ENCODE peak calls at places on chromosome 18, in six cellular contexts. Q is HCT116, V is PC-3, E is GM23248, Z is SK-N-SH, O is MM.1S. W is an unnamed sample.

GRCh38 chr18:51070545-51070944 is 40.5 kb downstream of the SMAD4 start:
- DNase-seq in Q (no peak), V (peak), E (peak), Z (no peak), O (no peak), W (no peak)

GRCh38 chr18:48740068-48740440 is 201.2 kb downstream of the CTIF start:
- DNase-seq in Q (no peak), V (no peak), E (no peak), Z (no peak), O (no peak), W (no peak)

GRCh38 chr18:35178260-35178659 is 62.6 kb upstream of the ZNF397 start:
- DNase-seq in Q (no peak), V (peak), E (peak), Z (no peak), O (no peak), W (no peak)

GRCh38 chr18:58754544-58755068 is 83.3 kb downstream of the MALT1 start:
- DNase-seq in Q (no peak), V (no peak), E (no peak), Z (no peak), O (no peak), W (peak)

GRCh38 chr18:58287626-58288289 is 243.7 kb downstream of the NEDD4L start:
- DNase-seq in Q (no peak), V (no peak), E (no peak), Z (no peak), O (no peak), W (peak)

GRCh38 chr18:59802031-59802430 is 97.8 kb upstream of the PMAIP1 start:
- DNase-seq in Q (no peak), V (no peak), E (no peak), Z (no peak), O (no peak), W (no peak)

GRCh38 chr18:59871711-59872362 is 28.0 kb upstream of the PMAIP1 start:
- DNase-seq in Q (no peak), V (no peak), E (no peak), Z (no peak), O (no peak), W (no peak)

GRCh38 chr18:59210311-59210710 is 9.6 kb upstream of the GRP start:
- DNase-seq in Q (no peak), V (no peak), E (no peak), Z (no peak), O (no peak), W (no peak)

GRCh38 chr18:40293311-40293710 is 1661.7 kb upstream of the PIK3C3 start:
- DNase-seq in Q (no peak), V (peak), E (peak), Z (no peak), O (no peak), W (peak)

GRCh38 chr18:77138270-77138669 is 5.7 kb upstream of the MBP start:
- DNase-seq in Q (no peak), V (no peak), E (peak), Z (no peak), O (no peak), W (no peak)
- H2AFZ ChIP-seq in Q (no peak), V (no peak), E (no peak), Z (no peak), O (no peak), W (no peak)

DNA sequence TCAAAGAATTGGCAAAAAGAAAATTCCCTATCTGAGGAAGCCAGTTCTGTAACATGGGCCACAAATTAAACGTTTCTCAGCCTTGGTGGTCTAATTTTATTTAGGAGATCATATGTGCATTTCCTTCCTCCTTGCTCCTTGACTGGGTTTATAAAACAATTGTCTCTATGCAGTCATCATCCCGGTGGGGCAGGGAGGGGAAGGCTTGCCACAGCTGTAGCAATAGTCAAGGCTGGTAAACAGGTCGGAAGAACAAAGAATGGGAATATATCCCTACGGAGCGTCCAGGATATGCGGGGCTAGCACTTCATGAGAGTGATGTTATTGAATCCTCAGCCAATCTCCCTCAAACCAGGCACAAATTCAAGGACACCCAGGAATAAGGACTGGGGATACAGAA is 143.8 kb downstream of the RNF152 start:
- DNase-seq in Q (no peak), V (no peak), E (no peak), Z (no peak), O (no peak), W (no peak)
- H3K9ac ChIP-seq in Q (no peak), V (no peak), E (no peak), Z (no peak), O (no peak), W (no peak)

DNA sequence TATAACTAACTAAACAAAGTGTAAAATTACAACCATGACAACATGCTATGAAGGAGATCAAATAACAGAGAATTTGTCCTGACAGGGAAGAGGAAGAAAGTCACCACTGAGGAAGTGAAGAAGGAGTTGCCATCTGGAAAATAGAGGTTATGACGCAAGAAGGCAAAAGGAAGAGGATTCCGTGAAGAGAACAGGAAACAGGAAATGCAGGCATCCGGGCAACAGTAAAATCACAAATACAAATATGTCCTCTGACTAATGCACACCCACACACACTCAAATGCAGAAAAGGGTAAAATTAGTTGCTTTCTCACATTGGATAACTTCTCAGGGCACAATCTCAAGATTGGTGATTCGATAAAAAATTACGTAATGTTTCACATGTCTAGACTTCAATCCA is 278.4 kb downstream of the TMX3 start:
- DNase-seq in Q (no peak), V (peak), E (peak), Z (no peak), O (no peak), W (no peak)
- TF ChIP-seq EZH2phosphoT487 in Q (no peak), V (no peak), E (no peak), Z (no peak), O (no peak), W (no peak)

DNA sequence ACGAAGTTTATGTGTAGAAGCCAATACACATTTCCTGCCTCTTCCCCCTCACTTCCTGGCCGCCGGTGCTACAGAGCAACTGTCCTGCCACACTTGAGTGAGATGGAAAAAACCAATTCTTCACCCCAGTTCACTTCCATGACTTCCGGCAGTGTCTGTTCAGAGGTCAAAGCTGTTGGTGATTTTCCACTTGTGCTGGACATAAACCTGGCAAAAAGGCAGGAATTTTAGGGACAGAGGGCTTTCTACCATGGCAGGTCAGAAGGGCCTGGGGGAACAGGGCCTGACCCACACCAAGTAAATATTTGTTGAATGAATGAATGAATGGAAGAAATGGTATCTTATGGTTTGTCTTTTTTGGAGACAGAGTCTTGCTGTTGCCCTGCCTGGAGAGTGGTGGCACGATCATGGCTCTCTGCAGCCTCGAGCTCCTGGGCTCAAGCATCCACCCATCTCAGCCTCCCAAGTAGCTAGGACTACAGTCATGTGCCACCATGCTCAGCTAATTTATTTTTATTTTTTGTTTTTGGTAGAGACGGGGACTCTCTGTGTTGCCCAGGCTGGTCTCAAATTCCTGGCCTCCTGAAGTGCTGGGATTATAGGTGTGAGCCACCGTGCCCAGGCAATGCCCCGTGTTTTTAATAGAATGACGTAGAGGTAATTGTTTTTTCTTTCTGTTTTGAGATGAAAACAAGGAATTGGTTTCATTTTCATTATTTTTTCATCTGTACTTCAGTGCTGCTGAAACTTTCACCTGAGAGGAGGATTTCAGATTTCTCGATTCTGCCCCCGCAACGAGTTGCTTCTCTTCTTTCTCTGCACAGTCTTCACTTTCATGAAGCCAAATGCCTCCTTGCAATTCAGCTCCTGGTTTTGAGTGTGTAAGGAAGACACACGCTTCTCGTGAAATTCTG is 48.0 kb upstream of the LPIN2 start:
- DNase-seq in Q (no peak), V (no peak), E (no peak), Z (no peak), O (peak), W (no peak)
- H2AFZ ChIP-seq in Q (no peak), V (no peak), E (no peak), Z (no peak), O (peak), W (no peak)

DNA sequence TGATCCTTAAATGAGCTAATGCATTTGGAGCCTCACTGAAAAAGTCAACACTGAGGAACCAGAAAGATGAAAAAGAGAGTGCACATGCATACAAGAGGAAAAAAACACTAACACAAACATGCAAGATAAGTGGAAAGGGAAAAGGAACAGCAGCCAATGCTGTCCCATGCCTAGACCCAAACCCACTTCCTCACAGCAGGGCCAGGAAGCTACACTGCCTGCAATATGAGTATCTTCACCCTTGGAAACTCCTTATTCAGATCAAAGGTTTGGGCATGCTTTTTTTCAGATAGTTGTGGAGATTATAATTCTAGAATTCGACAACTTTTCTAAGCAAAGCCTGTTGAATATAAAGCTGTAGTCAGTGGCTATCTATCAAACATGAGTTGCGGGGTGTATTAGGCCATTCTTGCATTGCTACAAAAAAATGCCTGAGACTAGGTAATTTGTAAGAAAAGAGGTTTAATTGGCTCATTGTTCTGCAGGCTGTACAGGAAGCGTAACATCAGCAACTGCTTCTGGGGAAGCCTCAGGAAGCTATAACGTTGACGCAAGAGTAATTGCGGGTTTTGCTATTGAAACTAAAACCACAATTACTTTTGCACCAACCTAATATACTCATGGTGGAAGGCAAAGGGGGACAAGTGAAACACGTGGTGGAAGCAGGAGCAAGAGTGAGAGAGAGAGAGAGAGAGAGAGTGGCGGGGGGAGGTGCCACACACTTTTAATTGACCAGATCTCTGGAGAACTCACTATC is 138.2 kb downstream of the MBD2 start:
- DNase-seq in Q (no peak), V (no peak), E (no peak), Z (no peak), O (peak), W (no peak)
- H3K9ac ChIP-seq in Q (no peak), V (no peak), E (no peak), Z (no peak), O (no peak), W (no peak)

GRCh38 chr18:79047556-79048244 is 21.5 kb upstream of the ATP9B start:
- DNase-seq in Q (no peak), V (peak), E (no peak), Z (no peak), O (no peak), W (no peak)
- TF ChIP-seq EZH2phosphoT487 in Q (no peak), V (no peak), E (no peak), Z (no peak), O (no peak), W (no peak)

W was measured in neural progenitor cell.